ENCODE peak calls at places on chromosomes 1 and 21, in five cellular contexts. One of them, this sample, is unnamed.

GRCh38 chr1:108810176-108810575 is 46.7 kb downstream of the AKNAD1 start:
- DNase-seq in OCI-LY7: no peak
- DNase-seq in AG10803: no peak
- DNase-seq in adrenal gland: no peak
- DNase-seq in dorsolateral prefrontal cortex: no peak
- DNase-seq in this sample: no peak

GRCh38 chr1:155858805-155859233 is 548 bp upstream of the SYT11 start:
- DNase-seq in OCI-LY7: no peak
- DNase-seq in AG10803: peak
- DNase-seq in adrenal gland: peak
- DNase-seq in dorsolateral prefrontal cortex: no peak
- DNase-seq in this sample: no peak

GRCh38 chr1:183023601-183024351 is 556 bp downstream of the LAMC1 start:
- DNase-seq in OCI-LY7: peak
- DNase-seq in AG10803: peak
- DNase-seq in adrenal gland: peak
- DNase-seq in dorsolateral prefrontal cortex: no peak
- DNase-seq in this sample: peak

GRCh38 chr1:8394456-8395321 is 76.8 kb downstream of the SLC45A1 start:
- DNase-seq in OCI-LY7: no peak
- DNase-seq in AG10803: peak
- DNase-seq in adrenal gland: no peak
- DNase-seq in dorsolateral prefrontal cortex: no peak
- DNase-seq in this sample: peak

GRCh38 chr1:10474613-10475507 is at the start of gene PEX14:
- DNase-seq in OCI-LY7: peak
- DNase-seq in AG10803: peak
- DNase-seq in adrenal gland: peak
- DNase-seq in dorsolateral prefrontal cortex: peak
- DNase-seq in this sample: peak

GRCh38 chr1:94382163-94382562 is 36.0 kb upstream of the ABCD3 start:
- DNase-seq in OCI-LY7: no peak
- DNase-seq in AG10803: no peak
- DNase-seq in adrenal gland: no peak
- DNase-seq in dorsolateral prefrontal cortex: no peak
- DNase-seq in this sample: no peak

GRCh38 chr1:88697503-88697902 is 13.4 kb downstream of the PKN2 start:
- DNase-seq in OCI-LY7: no peak
- DNase-seq in AG10803: peak
- DNase-seq in adrenal gland: no peak
- DNase-seq in dorsolateral prefrontal cortex: no peak
- DNase-seq in this sample: peak

GRCh38 chr1:12604114-12604874 is 13.7 kb downstream of the DHRS3 start:
- DNase-seq in OCI-LY7: no peak
- DNase-seq in AG10803: peak
- DNase-seq in adrenal gland: peak
- DNase-seq in dorsolateral prefrontal cortex: no peak
- DNase-seq in this sample: peak

GRCh38 chr1:66294692-66295384 is 239.1 kb upstream of the SGIP1 start:
- DNase-seq in OCI-LY7: no peak
- DNase-seq in AG10803: peak
- DNase-seq in adrenal gland: peak
- DNase-seq in dorsolateral prefrontal cortex: no peak
- DNase-seq in this sample: peak

GRCh38 chr21:27366846-27367245 is 400.0 kb upstream of the ADAMTS5 start:
- DNase-seq in OCI-LY7: no peak
- DNase-seq in AG10803: no peak
- DNase-seq in adrenal gland: no peak
- DNase-seq in dorsolateral prefrontal cortex: no peak
- DNase-seq in this sample: no peak
- H3K4me3 ChIP-seq in OCI-LY7: no peak
- H3K4me3 ChIP-seq in AG10803: no peak
- H3K4me3 ChIP-seq in adrenal gland: no peak
- H3K4me3 ChIP-seq in dorsolateral prefrontal cortex: no peak
- H3K4me3 ChIP-seq in this sample: no peak

GRCh38 chr1:195345149-195345548 is 1263.1 kb downstream of the KCNT2 start:
- DNase-seq in OCI-LY7: no peak
- DNase-seq in AG10803: no peak
- DNase-seq in adrenal gland: no peak
- DNase-seq in dorsolateral prefrontal cortex: no peak
- DNase-seq in this sample: no peak
- TF ChIP-seq CTCF in OCI-LY7: no peak
- TF ChIP-seq CTCF in AG10803: no peak
- TF ChIP-seq CTCF in adrenal gland: no peak
- TF ChIP-seq CTCF in dorsolateral prefrontal cortex: no peak
- TF ChIP-seq CTCF in this sample: no peak

DNA sequence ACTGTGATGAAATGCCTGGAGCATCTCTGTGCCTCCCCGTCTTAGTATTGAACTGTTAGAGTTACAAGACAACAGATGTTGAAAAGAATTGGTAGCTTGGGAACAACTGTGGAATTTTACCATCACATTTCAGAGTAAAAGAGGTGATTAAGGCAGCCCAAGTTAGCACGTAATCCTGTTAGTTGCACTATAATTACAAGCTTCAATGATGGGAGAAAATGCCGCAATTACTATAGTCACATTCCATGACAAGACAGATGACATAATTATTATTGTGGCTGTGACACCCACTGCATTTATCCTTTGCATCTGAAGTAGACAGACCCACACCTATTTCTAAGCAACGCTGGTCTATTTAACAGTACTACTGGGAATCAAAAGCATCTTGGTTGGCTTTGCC is 54.5 kb upstream of the B3GALNT2 start:
- DNase-seq in OCI-LY7: no peak
- DNase-seq in AG10803: no peak
- DNase-seq in adrenal gland: no peak
- DNase-seq in dorsolateral prefrontal cortex: no peak
- DNase-seq in this sample: no peak
- H3K4me3 ChIP-seq in OCI-LY7: no peak
- H3K4me3 ChIP-seq in AG10803: no peak
- H3K4me3 ChIP-seq in adrenal gland: no peak
- H3K4me3 ChIP-seq in dorsolateral prefrontal cortex: no peak
- H3K4me3 ChIP-seq in this sample: no peak

GRCh38 chr1:192707978-192708547 is 72.1 kb downstream of the RGS13 start:
- DNase-seq in OCI-LY7: no peak
- DNase-seq in AG10803: no peak
- DNase-seq in adrenal gland: no peak
- DNase-seq in dorsolateral prefrontal cortex: no peak
- DNase-seq in this sample: no peak

GRCh38 chr1:192709544-192709943 is 73.6 kb downstream of the RGS13 start:
- DNase-seq in OCI-LY7: no peak
- DNase-seq in AG10803: no peak
- DNase-seq in adrenal gland: peak
- DNase-seq in dorsolateral prefrontal cortex: no peak
- DNase-seq in this sample: no peak

DNA sequence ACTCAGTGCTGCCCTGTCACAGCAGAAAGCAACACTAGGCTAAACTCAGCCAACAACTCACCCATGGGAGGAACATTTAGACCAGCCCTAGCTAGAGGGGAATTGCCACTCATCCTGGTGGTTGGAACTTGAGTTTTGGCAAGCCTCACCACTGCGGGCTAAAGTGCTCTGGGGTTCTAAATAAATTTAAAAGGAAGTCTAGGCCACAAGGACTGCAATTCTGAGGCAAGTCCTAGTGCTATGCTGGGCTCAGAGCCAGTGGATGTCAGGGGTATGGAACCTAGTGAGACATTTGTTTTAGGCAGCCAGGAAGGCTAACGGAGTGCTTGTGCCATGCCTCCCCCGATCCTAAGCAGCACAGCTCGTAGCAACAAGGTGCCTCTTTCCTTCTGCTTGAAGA is 78.0 kb downstream of the RGS13 start:
- DNase-seq in OCI-LY7: no peak
- DNase-seq in AG10803: peak
- DNase-seq in adrenal gland: no peak
- DNase-seq in dorsolateral prefrontal cortex: no peak
- DNase-seq in this sample: peak
- TF ChIP-seq CTCF in OCI-LY7: no peak
- TF ChIP-seq CTCF in AG10803: no peak
- TF ChIP-seq CTCF in adrenal gland: no peak
- TF ChIP-seq CTCF in dorsolateral prefrontal cortex: no peak
- TF ChIP-seq CTCF in this sample: no peak

DNA sequence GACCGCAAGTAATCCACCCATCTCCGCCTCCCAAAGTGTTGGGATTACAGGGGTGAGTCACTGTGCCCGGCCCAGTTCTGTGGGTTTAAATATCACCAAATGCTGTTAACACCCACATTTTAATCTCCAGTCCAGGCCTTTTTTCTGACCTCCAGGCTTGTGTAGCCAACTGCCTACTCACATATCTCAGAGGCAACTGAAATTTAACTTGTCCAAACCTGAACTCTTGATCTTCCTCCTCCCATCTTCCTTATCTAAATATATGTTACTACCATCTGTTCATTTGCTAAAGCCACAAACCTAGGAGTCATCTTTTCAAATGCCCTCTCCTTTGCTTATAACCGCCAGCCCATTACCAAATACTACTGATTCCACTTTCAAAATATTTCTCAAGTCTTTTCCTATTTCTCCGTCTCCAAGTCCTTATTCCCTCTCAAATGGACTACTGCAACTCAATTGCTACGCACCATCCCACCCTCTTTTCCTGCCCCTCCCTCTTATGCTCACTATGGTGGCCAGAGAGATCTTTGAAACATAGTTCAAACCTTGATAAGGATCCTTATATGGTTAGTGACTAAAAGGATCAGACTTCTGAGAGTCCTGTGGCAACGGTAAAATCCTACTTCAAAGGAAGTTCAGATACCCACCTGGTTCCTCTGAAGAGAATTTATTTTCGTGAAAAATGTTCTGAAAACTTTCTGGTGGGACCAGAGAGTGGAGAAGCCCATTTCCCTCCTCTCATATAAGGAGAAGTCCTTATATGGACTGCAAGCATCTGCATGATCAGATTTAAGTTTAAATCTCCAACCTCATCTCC is 78.5 kb upstream of the CDC42BPA start:
- DNase-seq in OCI-LY7: no peak
- DNase-seq in AG10803: no peak
- DNase-seq in adrenal gland: no peak
- DNase-seq in dorsolateral prefrontal cortex: no peak
- DNase-seq in this sample: no peak
- H3K4me3 ChIP-seq in OCI-LY7: no peak
- H3K4me3 ChIP-seq in AG10803: no peak
- H3K4me3 ChIP-seq in adrenal gland: no peak
- H3K4me3 ChIP-seq in dorsolateral prefrontal cortex: no peak
- H3K4me3 ChIP-seq in this sample: no peak

GRCh38 chr1:17629460-17629859 is 90.0 kb downstream of the ARHGEF10L start:
- DNase-seq in OCI-LY7: no peak
- DNase-seq in AG10803: no peak
- DNase-seq in adrenal gland: no peak
- DNase-seq in dorsolateral prefrontal cortex: no peak
- DNase-seq in this sample: no peak
- TF ChIP-seq CTCF in OCI-LY7: peak
- TF ChIP-seq CTCF in AG10803: peak
- TF ChIP-seq CTCF in adrenal gland: no peak
- TF ChIP-seq CTCF in dorsolateral prefrontal cortex: no peak
- TF ChIP-seq CTCF in this sample: peak

GRCh38 chr1:47024138-47024856 is 828 bp downstream of the CYP4X1 start:
- DNase-seq in OCI-LY7: no peak
- DNase-seq in AG10803: no peak
- DNase-seq in adrenal gland: no peak
- DNase-seq in dorsolateral prefrontal cortex: no peak
- DNase-seq in this sample: peak
- H3K4me3 ChIP-seq in OCI-LY7: no peak
- H3K4me3 ChIP-seq in AG10803: no peak
- H3K4me3 ChIP-seq in adrenal gland: no peak
- H3K4me3 ChIP-seq in dorsolateral prefrontal cortex: peak
- H3K4me3 ChIP-seq in this sample: peak

GRCh38 chr21:38699048-38699447 is 106.7 kb upstream of the ETS2 start:
- DNase-seq in OCI-LY7: no peak
- DNase-seq in AG10803: no peak
- DNase-seq in adrenal gland: no peak
- DNase-seq in dorsolateral prefrontal cortex: no peak
- DNase-seq in this sample: no peak
- TF ChIP-seq CTCF in OCI-LY7: no peak
- TF ChIP-seq CTCF in AG10803: peak
- TF ChIP-seq CTCF in adrenal gland: no peak
- TF ChIP-seq CTCF in dorsolateral prefrontal cortex: no peak
- TF ChIP-seq CTCF in this sample: peak

DNA sequence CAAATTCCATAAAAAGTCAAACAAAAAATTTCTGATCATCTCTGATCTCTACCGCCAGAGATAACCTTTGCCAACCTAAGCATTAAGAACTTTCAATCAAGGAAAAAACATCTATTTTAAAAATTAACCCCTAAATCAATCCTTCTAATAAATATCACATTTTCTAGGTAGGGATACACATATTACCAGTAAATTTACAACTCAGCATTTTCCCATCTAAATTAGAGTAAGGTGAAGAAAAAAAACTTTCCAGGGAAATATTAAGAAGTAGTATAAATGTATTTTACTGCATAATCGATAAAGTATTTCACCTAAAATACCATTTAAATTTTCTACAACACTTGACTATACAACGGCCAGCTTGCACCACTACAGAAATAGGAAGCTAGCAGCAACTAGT is 1.5 kb downstream of the STX6 start:
- DNase-seq in OCI-LY7: no peak
- DNase-seq in AG10803: no peak
- DNase-seq in adrenal gland: no peak
- DNase-seq in dorsolateral prefrontal cortex: no peak
- DNase-seq in this sample: no peak
- H3K4me3 ChIP-seq in OCI-LY7: peak
- H3K4me3 ChIP-seq in AG10803: peak
- H3K4me3 ChIP-seq in adrenal gland: no peak
- H3K4me3 ChIP-seq in dorsolateral prefrontal cortex: peak
- H3K4me3 ChIP-seq in this sample: peak